ENCODE peak calls at places on chromosomes 3 and 15, in six cellular contexts. One of them, this sample, is unnamed.

GRCh38 chr15:84822774-84823579 is 5.8 kb downstream of the ALPK3 start:
- DNase-seq in MM.1S: no peak
- DNase-seq in GM23248: no peak
- DNase-seq in stomach: no peak
- DNase-seq in uterus: no peak
- DNase-seq in ovary: no peak
- DNase-seq in this sample: no peak

GRCh38 chr3:114418107-114418506 is 124.3 kb downstream of the TIGIT start:
- DNase-seq in stomach: no peak
- DNase-seq in uterus: no peak
- DNase-seq in ovary: no peak
- DNase-seq in GM23248: peak; percentile 56
- DNase-seq in MM.1S: no peak
- DNase-seq in this sample: no peak

GRCh38 chr3:138113309-138113708 is 2.1 kb downstream of the DZIP1L start:
- DNase-seq in ovary: no peak
- DNase-seq in uterus: no peak
- DNase-seq in stomach: no peak
- DNase-seq in MM.1S: no peak
- DNase-seq in GM23248: peak; percentile 48
- DNase-seq in this sample: no peak

GRCh38 chr15:101020451-101020850 is 101.3 kb downstream of the LRRK1 start:
- DNase-seq in stomach: peak; percentile 11
- DNase-seq in ovary: no peak
- DNase-seq in MM.1S: no peak
- DNase-seq in uterus: no peak
- DNase-seq in GM23248: no peak
- DNase-seq in this sample: no peak

GRCh38 chr3:129740120-129740519 is 133.6 kb upstream of the PLXND1 start:
- DNase-seq in ovary: no peak
- DNase-seq in GM23248: no peak
- DNase-seq in stomach: no peak
- DNase-seq in MM.1S: no peak
- DNase-seq in uterus: no peak
- DNase-seq in this sample: peak; percentile 67

GRCh38 chr3:160150066-160150465 is 75.2 kb upstream of the C3orf80 start:
- DNase-seq in uterus: no peak
- DNase-seq in GM23248: peak; percentile 23
- DNase-seq in MM.1S: no peak
- DNase-seq in ovary: no peak
- DNase-seq in stomach: no peak
- DNase-seq in this sample: no peak

GRCh38 chr15:93244691-93245615 is 155.9 kb upstream of the RGMA start:
- DNase-seq in GM23248: no peak
- DNase-seq in uterus: no peak
- DNase-seq in MM.1S: no peak
- DNase-seq in ovary: peak; percentile 81
- DNase-seq in stomach: no peak
- DNase-seq in this sample: no peak

GRCh38 chr3:146035366-146035765 is 125.6 kb downstream of the PLOD2 start:
- DNase-seq in stomach: no peak
- DNase-seq in GM23248: peak; percentile 59
- DNase-seq in ovary: no peak
- DNase-seq in uterus: no peak
- DNase-seq in MM.1S: no peak
- DNase-seq in this sample: no peak

GRCh38 chr3:137163241-137163916 is 205.6 kb downstream of the IL20RB start:
- DNase-seq in stomach: no peak
- DNase-seq in MM.1S: no peak
- DNase-seq in ovary: peak; percentile 47
- DNase-seq in GM23248: peak; percentile 8
- DNase-seq in uterus: peak; percentile 20
- DNase-seq in this sample: no peak

GRCh38 chr3:108804437-108804836 is 18.1 kb upstream of the TRAT1 start:
- DNase-seq in uterus: no peak
- DNase-seq in MM.1S: no peak
- DNase-seq in ovary: no peak
- DNase-seq in stomach: no peak
- DNase-seq in GM23248: no peak
- DNase-seq in this sample: no peak

GRCh38 chr15:89526601-89527441 is 30.4 kb upstream of the RHCG start:
- DNase-seq in ovary: no peak
- DNase-seq in stomach: no peak
- DNase-seq in GM23248: no peak
- DNase-seq in uterus: no peak
- DNase-seq in MM.1S: no peak
- DNase-seq in this sample: no peak

GRCh38 chr3:114519415-114519814 is 225.6 kb downstream of the TIGIT start:
- DNase-seq in uterus: no peak
- DNase-seq in ovary: no peak
- DNase-seq in MM.1S: no peak
- DNase-seq in GM23248: peak; percentile 81
- DNase-seq in stomach: no peak
- DNase-seq in this sample: peak; percentile 26

GRCh38 chr3:47261301-47261700 is 21.3 kb downstream of the KIF9 start:
- DNase-seq in MM.1S: no peak
- DNase-seq in GM23248: peak; percentile 69
- DNase-seq in ovary: peak; percentile 5
- DNase-seq in uterus: no peak
- DNase-seq in stomach: no peak
- DNase-seq in this sample: no peak

GRCh38 chr3:186529204-186529999 is 14.8 kb downstream of the CRYGS start:
- DNase-seq in MM.1S: no peak
- DNase-seq in GM23248: no peak
- DNase-seq in ovary: no peak
- DNase-seq in uterus: no peak
- DNase-seq in stomach: no peak
- DNase-seq in this sample: no peak

GRCh38 chr15:78763796-78764241 is 47.4 kb downstream of the ADAMTS7 start:
- DNase-seq in GM23248: no peak
- DNase-seq in uterus: peak; percentile 11
- DNase-seq in ovary: no peak
- DNase-seq in MM.1S: no peak
- DNase-seq in stomach: no peak
- DNase-seq in this sample: no peak

GRCh38 chr3:172824229-172824628 is 73.7 kb downstream of the ECT2 start:
- DNase-seq in stomach: no peak
- DNase-seq in uterus: no peak
- DNase-seq in ovary: no peak
- DNase-seq in MM.1S: no peak
- DNase-seq in GM23248: no peak
- DNase-seq in this sample: no peak

GRCh38 chr3:172648736-172649135 is 62.1 kb downstream of the NCEH1 start:
- DNase-seq in GM23248: peak; percentile 60
- DNase-seq in uterus: no peak
- DNase-seq in stomach: no peak
- DNase-seq in MM.1S: no peak
- DNase-seq in ovary: no peak
- DNase-seq in this sample: no peak

GRCh38 chr3:21803604-21804003 is 52.6 kb upstream of the ZNF385D start:
- DNase-seq in GM23248: no peak
- DNase-seq in uterus: no peak
- DNase-seq in MM.1S: no peak
- DNase-seq in ovary: no peak
- DNase-seq in stomach: no peak
- DNase-seq in this sample: no peak

GRCh38 chr3:141686477-141687280 is 51.4 kb upstream of the RNF7 start:
- DNase-seq in stomach: peak; percentile 27
- DNase-seq in GM23248: peak; percentile 82
- DNase-seq in MM.1S: no peak
- DNase-seq in ovary: peak; percentile 62
- DNase-seq in uterus: peak; percentile 62
- DNase-seq in this sample: peak; percentile 89

GRCh38 chr3:63955830-63956545 is 43.8 kb upstream of the SCAANT1 start:
- DNase-seq in ovary: no peak
- DNase-seq in GM23248: no peak
- DNase-seq in MM.1S: no peak
- DNase-seq in uterus: no peak
- DNase-seq in stomach: no peak
- DNase-seq in this sample: no peak

GRCh38 chr3:10437272-10437994 is 68.0 kb downstream of the ATP2B2 start:
- DNase-seq in MM.1S: no peak
- DNase-seq in stomach: no peak
- DNase-seq in ovary: no peak
- DNase-seq in uterus: no peak
- DNase-seq in GM23248: peak; percentile 81
- DNase-seq in this sample: peak; percentile 2

GRCh38 chr3:98058244-98058960 is 23.3 kb upstream of the GABRR3 start:
- DNase-seq in MM.1S: no peak
- DNase-seq in ovary: no peak
- DNase-seq in uterus: no peak
- DNase-seq in GM23248: no peak
- DNase-seq in stomach: no peak
- DNase-seq in this sample: no peak

GRCh38 chr3:124584552-124585391 is 145.5 kb upstream of the UMPS start:
- DNase-seq in GM23248: peak; percentile 58
- DNase-seq in stomach: peak; percentile 93
- DNase-seq in ovary: peak; percentile 72
- DNase-seq in MM.1S: peak; percentile 44
- DNase-seq in uterus: peak; percentile 65
- DNase-seq in this sample: peak; percentile 90

GRCh38 chr15:93088200-93088980 is 621 bp downstream of the RGMA start:
- DNase-seq in GM23248: peak; percentile 35
- DNase-seq in MM.1S: peak; percentile 20
- DNase-seq in ovary: peak; percentile 75
- DNase-seq in stomach: no peak
- DNase-seq in uterus: no peak
- DNase-seq in this sample: no peak

GRCh38 chr3:129409541-129409940 is 18.9 kb downstream of the EFCAB12 start:
- DNase-seq in uterus: no peak
- DNase-seq in GM23248: peak; percentile 38
- DNase-seq in stomach: no peak
- DNase-seq in MM.1S: no peak
- DNase-seq in ovary: peak; percentile 36
- DNase-seq in this sample: no peak

GRCh38 chr3:175346573-175347356 is 487.6 kb downstream of the NAALADL2 start:
- DNase-seq in GM23248: peak; percentile 95
- DNase-seq in ovary: peak; percentile 59
- DNase-seq in stomach: peak; percentile 65
- DNase-seq in uterus: peak; percentile 34
- DNase-seq in MM.1S: peak; percentile 98
- DNase-seq in this sample: peak; percentile 79

GRCh38 chr3:49387721-49388120 is 24.1 kb downstream of the RHOA start:
- DNase-seq in stomach: no peak
- DNase-seq in GM23248: peak; percentile 64
- DNase-seq in MM.1S: no peak
- DNase-seq in ovary: no peak
- DNase-seq in uterus: no peak
- DNase-seq in this sample: no peak

GRCh38 chr3:54756330-54756731 is 171.5 kb downstream of the LRTM1 start:
- DNase-seq in ovary: no peak
- DNase-seq in stomach: no peak
- DNase-seq in GM23248: peak; percentile 53
- DNase-seq in MM.1S: no peak
- DNase-seq in uterus: no peak
- DNase-seq in this sample: no peak

GRCh38 chr3:141307351-141308059 is 60.8 kb upstream of the ZBTB38 start:
- DNase-seq in uterus: no peak
- DNase-seq in stomach: no peak
- DNase-seq in ovary: no peak
- DNase-seq in MM.1S: no peak
- DNase-seq in GM23248: no peak
- DNase-seq in this sample: no peak

GRCh38 chr15:37789881-37790280 is 144.6 kb upstream of the TMCO5A start:
- DNase-seq in uterus: no peak
- DNase-seq in stomach: no peak
- DNase-seq in ovary: no peak
- DNase-seq in MM.1S: no peak
- DNase-seq in GM23248: peak; percentile 75
- DNase-seq in this sample: peak; percentile 84

GRCh38 chr15:52518972-52519371 is 9.7 kb downstream of the MYO5A start:
- DNase-seq in GM23248: no peak
- DNase-seq in MM.1S: no peak
- DNase-seq in uterus: no peak
- DNase-seq in stomach: no peak
- DNase-seq in ovary: no peak
- DNase-seq in this sample: no peak

DNA sequence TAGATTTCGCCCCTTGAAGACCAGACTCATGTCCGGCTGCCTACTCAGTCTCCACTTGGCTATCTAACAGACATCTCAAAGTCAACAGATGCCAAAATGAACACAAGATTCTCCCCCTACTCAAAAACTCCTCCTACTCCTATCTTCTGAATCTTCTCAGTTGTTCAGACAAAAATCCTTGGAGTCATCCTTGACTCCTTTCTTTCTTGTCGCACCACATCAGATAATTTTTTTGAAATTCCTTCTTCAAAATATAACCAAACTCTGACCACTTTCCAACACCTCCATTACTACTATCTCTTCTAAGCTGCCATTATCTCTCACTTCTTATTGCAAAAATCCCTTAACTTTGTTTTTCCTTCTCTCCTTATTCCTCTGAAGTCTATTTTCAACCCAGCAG is 141.9 kb upstream of the SLC7A14 start:
- DNase-seq in uterus: no peak
- DNase-seq in ovary: no peak
- DNase-seq in MM.1S: no peak
- DNase-seq in stomach: no peak
- DNase-seq in GM23248: no peak
- DNase-seq in this sample: no peak
- H3K4me1 ChIP-seq in uterus: no peaks in the 10 kb centered on the region
- H3K4me1 ChIP-seq in ovary: peaks cover 24% of the 10 kb centered on the region
- H3K4me1 ChIP-seq in MM.1S: no peaks in the 10 kb centered on the region
- H3K4me1 ChIP-seq in stomach: no peaks in the 10 kb centered on the region
- H3K4me1 ChIP-seq in GM23248: peaks cover 56% of the 10 kb centered on the region
- H3K4me1 ChIP-seq in this sample: no peaks in the 10 kb centered on the region

GRCh38 chr3:99846472-99846871 is 28.8 kb downstream of the CMSS1 start:
- DNase-seq in GM23248: peak; percentile 91
- DNase-seq in stomach: no peak
- DNase-seq in uterus: no peak
- DNase-seq in ovary: no peak
- DNase-seq in MM.1S: no peak
- DNase-seq in this sample: no peak
- H3K27ac ChIP-seq in GM23248: peak overlapping the region; percentile 81
- H3K27ac ChIP-seq in stomach: no peak overlapping the region
- H3K27ac ChIP-seq in uterus: peak overlapping the region; percentile 87
- H3K27ac ChIP-seq in ovary: no peak overlapping the region
- H3K27ac ChIP-seq in MM.1S: no peak overlapping the region
- H3K27ac ChIP-seq in this sample: peak overlapping the region; percentile 76

DNA sequence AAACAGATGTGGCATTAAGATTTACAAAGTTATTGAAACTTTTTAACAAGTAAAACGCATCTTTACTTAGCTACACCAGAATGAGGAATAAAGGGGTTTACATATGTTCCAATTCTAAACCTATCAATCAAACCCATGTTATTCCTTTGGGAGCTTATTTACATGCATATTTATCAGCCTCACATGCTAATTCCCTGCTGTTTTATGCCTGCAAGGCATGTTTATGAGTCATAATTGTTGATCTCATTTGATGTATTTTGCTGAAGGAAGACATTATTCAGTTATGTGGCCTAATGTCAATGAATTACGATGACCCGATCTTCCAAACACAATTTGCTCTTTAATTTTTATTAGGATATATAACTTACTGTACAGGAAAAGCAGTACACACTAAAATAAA is 272.9 kb downstream of the TBC1D5 start:
- DNase-seq in stomach: no peak
- DNase-seq in GM23248: peak; percentile 36
- DNase-seq in MM.1S: no peak
- DNase-seq in uterus: no peak
- DNase-seq in ovary: no peak
- DNase-seq in this sample: no peak
- H3K4me1 ChIP-seq in stomach: no peaks in the 10 kb centered on the region
- H3K4me1 ChIP-seq in GM23248: no peaks in the 10 kb centered on the region
- H3K4me1 ChIP-seq in MM.1S: no peaks in the 10 kb centered on the region
- H3K4me1 ChIP-seq in uterus: no peaks in the 10 kb centered on the region
- H3K4me1 ChIP-seq in ovary: no peaks in the 10 kb centered on the region
- H3K4me1 ChIP-seq in this sample: no peaks in the 10 kb centered on the region

GRCh38 chr15:67161881-67162280 is 92.6 kb downstream of the AAGAB start:
- DNase-seq in ovary: no peak
- DNase-seq in MM.1S: no peak
- DNase-seq in GM23248: no peak
- DNase-seq in uterus: no peak
- DNase-seq in stomach: no peak
- DNase-seq in this sample: peak; percentile 62
- H3K27ac ChIP-seq in ovary: no peak overlapping the region
- H3K27ac ChIP-seq in MM.1S: no peak overlapping the region
- H3K27ac ChIP-seq in GM23248: no peak overlapping the region
- H3K27ac ChIP-seq in uterus: no peak overlapping the region
- H3K27ac ChIP-seq in stomach: no peak overlapping the region
- H3K27ac ChIP-seq in this sample: no peak overlapping the region